ENCODE peak calls at places on chromosome 16, in four cellular contexts. G is GM23248; R is CD8-positive, alpha-beta memory T cell; X is ACHN. Q is an unnamed sample.

GRCh38 chr16:19868421-19868820 is 16.2 kb downstream of the GPRC5B start:
- DNase-seq in G (no peak), R (no peak), X (no peak), Q (no peak)

GRCh38 chr16:77794586-77794985 is 6.2 kb downstream of the VAT1L start:
- DNase-seq in G (peak; percentile 89), R (no peak), X (peak; percentile 21), Q (no peak)

GRCh38 chr16:49422896-49423295 is 49.3 kb downstream of the C16orf78 start:
- DNase-seq in G (no peak), R (no peak), X (no peak), Q (no peak)

GRCh38 chr16:3948378-3948995 is 68.0 kb upstream of the CREBBP start:
- DNase-seq in G (no peak), R (no peak), X (no peak), Q (no peak)

GRCh38 chr16:47136101-47136820 is 7.5 kb downstream of the NETO2 start:
- DNase-seq in G (peak; percentile 16), R (no peak), X (peak; percentile 59), Q (no peak)

GRCh38 chr16:27762441-27762840 is 212.5 kb downstream of the KATNIP start:
- DNase-seq in G (peak; percentile 34), R (no peak), X (peak; percentile 99), Q (no peak)

GRCh38 chr16:24208710-24209109 is 47.4 kb upstream of the CACNG3 start:
- DNase-seq in G (no peak), R (no peak), X (no peak), Q (no peak)

GRCh38 chr16:5070431-5071186 is 1.0 kb upstream of the ALG1 start:
- DNase-seq in G (no peak), R (no peak), X (no peak), Q (no peak)

GRCh38 chr16:49854227-49855203 is 1.4 kb downstream of the ZNF423 start:
- DNase-seq in G (peak; percentile 20), R (no peak), X (no peak), Q (no peak)

GRCh38 chr16:55900616-55901393 is 25.6 kb upstream of the CES5A start:
- DNase-seq in G (no peak), R (no peak), X (no peak), Q (no peak)

GRCh38 chr16:27080870-27081269 is 14.1 kb downstream of the C16orf82 start:
- DNase-seq in G (peak; percentile 19), R (no peak), X (peak; percentile 25), Q (no peak)